ENCODE peak calls at places on chromosomes 12 and 14, in seven cellular contexts. F is hepatocyte, N is CD14-positive monocyte, E is upper lobe of right lung, B is mammary epithelial cell, I is osteocyte, G is NCI-H226. P is an unnamed sample.

GRCh38 chr14:68978550-68978911 is 571 bp downstream of the ACTN1 start:
- DNase-seq in G (no peak), E (peak; percentile 91), F (peak; percentile 82), B (peak; percentile 43), I (peak; percentile 89), N (no peak), P (no peak)

GRCh38 chr14:59155886-59156285 is 32.6 kb upstream of the DAAM1 start:
- DNase-seq in I (no peak), G (peak; percentile 20), N (no peak), E (no peak), B (no peak), F (no peak), P (no peak)

GRCh38 chr14:20684662-20685456 is 499 bp downstream of the RNASE4 start:
- DNase-seq in G (peak; percentile 17), B (peak; percentile 60), E (no peak), F (peak; percentile 43), N (no peak), I (no peak), P (no peak)

GRCh38 chr12:114741940-114742339 is 58.0 kb upstream of the TBX3 start:
- DNase-seq in G (no peak), I (no peak), B (no peak), N (no peak), E (no peak), F (no peak), P (no peak)

GRCh38 chr12:110200124-110200417 is 75.9 kb downstream of the IFT81 start:
- DNase-seq in G (no peak), B (no peak), F (no peak), E (no peak), N (no peak), I (no peak), P (no peak)

GRCh38 chr12:111643428-111643826 is 42.3 kb downstream of the BRAP start:
- DNase-seq in G (no peak), N (no peak), I (no peak), E (no peak), F (peak; percentile 55), B (no peak), P (no peak)

GRCh38 chr12:52804029-52804428 is 8.1 kb upstream of the KRT3 start:
- DNase-seq in I (no peak), N (no peak), E (peak; percentile 28), F (peak; percentile 41), B (no peak), G (no peak), P (no peak)

GRCh38 chr12:132507656-132508055 is 17.7 kb downstream of the FBRSL1 start:
- DNase-seq in B (no peak), N (no peak), F (no peak), G (no peak), E (no peak), I (no peak), P (no peak)